ENCODE peak calls at places on chromosomes 7 and 10, in six cellular contexts. One of them, this sample, is unnamed.

GRCh38 chr7:141128931-141129330 is 55.1 kb downstream of the TMEM178B start:
- DNase-seq in H1: no peak
- DNase-seq in mesendoderm: no peak
- DNase-seq in neuronal stem cell: no peak
- DNase-seq in mesenchymal stem cell: no peak
- DNase-seq in trophoblast cell: no peak
- DNase-seq in this sample: no peak

GRCh38 chr10:101047961-101048892 is 13.6 kb upstream of the KAZALD1 start:
- DNase-seq in neuronal stem cell: no peak
- DNase-seq in trophoblast cell: no peak
- DNase-seq in mesendoderm: peak
- DNase-seq in mesenchymal stem cell: no peak
- DNase-seq in H1: peak
- DNase-seq in this sample: no peak

GRCh38 chr7:23012797-23013714 is 874 bp downstream of the HYCC1 start:
- DNase-seq in trophoblast cell: peak
- DNase-seq in H1: peak
- DNase-seq in mesenchymal stem cell: peak
- DNase-seq in neuronal stem cell: peak
- DNase-seq in mesendoderm: peak
- DNase-seq in this sample: no peak

GRCh38 chr7:132255898-132256297 is 320.4 kb downstream of the PLXNA4 start:
- DNase-seq in trophoblast cell: no peak
- DNase-seq in neuronal stem cell: no peak
- DNase-seq in H1: no peak
- DNase-seq in mesenchymal stem cell: no peak
- DNase-seq in mesendoderm: no peak
- DNase-seq in this sample: no peak

GRCh38 chr7:42065942-42066341 is 171.1 kb downstream of the GLI3 start:
- DNase-seq in mesendoderm: no peak
- DNase-seq in trophoblast cell: no peak
- DNase-seq in mesenchymal stem cell: peak
- DNase-seq in neuronal stem cell: peak
- DNase-seq in H1: no peak
- DNase-seq in this sample: peak

GRCh38 chr10:75295901-75296441 is 60.2 kb upstream of the COMTD1 start:
- DNase-seq in neuronal stem cell: no peak
- DNase-seq in trophoblast cell: no peak
- DNase-seq in mesendoderm: no peak
- DNase-seq in mesenchymal stem cell: peak
- DNase-seq in H1: no peak
- DNase-seq in this sample: peak

GRCh38 chr10:71007516-71007915 is 119.2 kb upstream of the PCBD1 start:
- DNase-seq in mesenchymal stem cell: no peak
- DNase-seq in neuronal stem cell: no peak
- DNase-seq in H1: no peak
- DNase-seq in trophoblast cell: no peak
- DNase-seq in mesendoderm: no peak
- DNase-seq in this sample: no peak

GRCh38 chr10:21481407-21481806 is 44.1 kb downstream of the SKIDA1 start:
- DNase-seq in H1: no peak
- DNase-seq in mesendoderm: no peak
- DNase-seq in mesenchymal stem cell: no peak
- DNase-seq in trophoblast cell: no peak
- DNase-seq in neuronal stem cell: no peak
- DNase-seq in this sample: no peak

GRCh38 chr10:64396105-64396504 is 874.9 kb downstream of the REEP3 start:
- DNase-seq in mesendoderm: peak
- DNase-seq in mesenchymal stem cell: peak
- DNase-seq in H1: no peak
- DNase-seq in trophoblast cell: no peak
- DNase-seq in neuronal stem cell: peak
- DNase-seq in this sample: peak

GRCh38 chr7:158390460-158390859 is 197.2 kb downstream of the PTPRN2 start:
- DNase-seq in H1: no peak
- DNase-seq in mesendoderm: no peak
- DNase-seq in neuronal stem cell: no peak
- DNase-seq in mesenchymal stem cell: no peak
- DNase-seq in trophoblast cell: no peak
- DNase-seq in this sample: no peak

GRCh38 chr7:46385662-46386309 is 464.7 kb upstream of the IGFBP3 start:
- DNase-seq in mesendoderm: no peak
- DNase-seq in neuronal stem cell: no peak
- DNase-seq in H1: no peak
- DNase-seq in trophoblast cell: no peak
- DNase-seq in mesenchymal stem cell: peak
- DNase-seq in this sample: peak

GRCh38 chr10:52451817-52452216 is 137.7 kb downstream of the DKK1 start:
- DNase-seq in mesenchymal stem cell: peak
- DNase-seq in H1: no peak
- DNase-seq in neuronal stem cell: no peak
- DNase-seq in mesendoderm: no peak
- DNase-seq in trophoblast cell: no peak
- DNase-seq in this sample: peak

GRCh38 chr7:5423272-5423843 is at the start of gene TNRC18:
- DNase-seq in mesendoderm: no peak
- DNase-seq in H1: peak
- DNase-seq in mesenchymal stem cell: no peak
- DNase-seq in neuronal stem cell: no peak
- DNase-seq in trophoblast cell: no peak
- DNase-seq in this sample: no peak

GRCh38 chr7:41476117-41476803 is 226.6 kb downstream of the INHBA start:
- DNase-seq in mesendoderm: no peak
- DNase-seq in trophoblast cell: no peak
- DNase-seq in neuronal stem cell: no peak
- DNase-seq in mesenchymal stem cell: no peak
- DNase-seq in H1: no peak
- DNase-seq in this sample: no peak

GRCh38 chr10:133083422-133084100 is 4.2 kb upstream of the ADGRA1 start:
- DNase-seq in H1: no peak
- DNase-seq in neuronal stem cell: no peak
- DNase-seq in mesendoderm: no peak
- DNase-seq in trophoblast cell: no peak
- DNase-seq in mesenchymal stem cell: no peak
- DNase-seq in this sample: no peak

GRCh38 chr10:69180525-69181204 is 631 bp downstream of the SUPV3L1 start:
- DNase-seq in mesenchymal stem cell: peak
- DNase-seq in H1: no peak
- DNase-seq in trophoblast cell: no peak
- DNase-seq in mesendoderm: peak
- DNase-seq in neuronal stem cell: peak
- DNase-seq in this sample: peak

GRCh38 chr7:131908719-131909118 is 352.3 kb upstream of the PODXL start:
- DNase-seq in mesendoderm: peak
- DNase-seq in H1: no peak
- DNase-seq in trophoblast cell: no peak
- DNase-seq in mesenchymal stem cell: no peak
- DNase-seq in neuronal stem cell: no peak
- DNase-seq in this sample: no peak

GRCh38 chr10:110762109-110762848 is 109.4 kb upstream of the PDCD4 start:
- DNase-seq in mesendoderm: no peak
- DNase-seq in neuronal stem cell: no peak
- DNase-seq in trophoblast cell: no peak
- DNase-seq in mesenchymal stem cell: no peak
- DNase-seq in H1: no peak
- DNase-seq in this sample: no peak

GRCh38 chr10:62268399-62269076 is at the start of gene RTKN2:
- DNase-seq in mesenchymal stem cell: peak
- DNase-seq in trophoblast cell: peak
- DNase-seq in H1: peak
- DNase-seq in neuronal stem cell: peak
- DNase-seq in mesendoderm: peak
- DNase-seq in this sample: peak

GRCh38 chr10:11337516-11337915 is 273.9 kb downstream of the USP6NL start:
- DNase-seq in neuronal stem cell: no peak
- DNase-seq in mesenchymal stem cell: no peak
- DNase-seq in H1: no peak
- DNase-seq in mesendoderm: no peak
- DNase-seq in trophoblast cell: no peak
- DNase-seq in this sample: no peak

GRCh38 chr7:139777304-139777890 is 401 bp downstream of the HIPK2 start:
- DNase-seq in H1: no peak
- DNase-seq in trophoblast cell: peak
- DNase-seq in mesenchymal stem cell: no peak
- DNase-seq in mesendoderm: peak
- DNase-seq in neuronal stem cell: peak
- DNase-seq in this sample: no peak

GRCh38 chr7:107969856-107970255 is 33.1 kb downstream of the LAMB1 start:
- DNase-seq in trophoblast cell: no peak
- DNase-seq in H1: no peak
- DNase-seq in mesenchymal stem cell: no peak
- DNase-seq in neuronal stem cell: no peak
- DNase-seq in mesendoderm: no peak
- DNase-seq in this sample: no peak

GRCh38 chr10:96645191-96645721 is 58.4 kb upstream of the TM9SF3 start:
- DNase-seq in H1: no peak
- DNase-seq in trophoblast cell: peak
- DNase-seq in mesendoderm: no peak
- DNase-seq in neuronal stem cell: no peak
- DNase-seq in mesenchymal stem cell: no peak
- DNase-seq in this sample: peak

GRCh38 chr10:11358046-11358445 is 253.4 kb downstream of the USP6NL start:
- DNase-seq in H1: no peak
- DNase-seq in neuronal stem cell: no peak
- DNase-seq in mesendoderm: no peak
- DNase-seq in mesenchymal stem cell: no peak
- DNase-seq in trophoblast cell: no peak
- DNase-seq in this sample: no peak

GRCh38 chr10:80199828-80200227 is 5.5 kb downstream of the ANXA11 start:
- DNase-seq in mesenchymal stem cell: peak
- DNase-seq in mesendoderm: peak
- DNase-seq in trophoblast cell: peak
- DNase-seq in H1: no peak
- DNase-seq in neuronal stem cell: no peak
- DNase-seq in this sample: peak

GRCh38 chr7:97770845-97771244 is 39.0 kb downstream of the TAC1 start:
- DNase-seq in trophoblast cell: no peak
- DNase-seq in neuronal stem cell: no peak
- DNase-seq in mesenchymal stem cell: no peak
- DNase-seq in H1: no peak
- DNase-seq in mesendoderm: no peak
- DNase-seq in this sample: no peak

GRCh38 chr10:31697271-31698168 is 231.1 kb downstream of the ARHGAP12 start:
- DNase-seq in mesenchymal stem cell: peak
- DNase-seq in mesendoderm: no peak
- DNase-seq in H1: no peak
- DNase-seq in neuronal stem cell: no peak
- DNase-seq in trophoblast cell: peak
- DNase-seq in this sample: peak

DNA sequence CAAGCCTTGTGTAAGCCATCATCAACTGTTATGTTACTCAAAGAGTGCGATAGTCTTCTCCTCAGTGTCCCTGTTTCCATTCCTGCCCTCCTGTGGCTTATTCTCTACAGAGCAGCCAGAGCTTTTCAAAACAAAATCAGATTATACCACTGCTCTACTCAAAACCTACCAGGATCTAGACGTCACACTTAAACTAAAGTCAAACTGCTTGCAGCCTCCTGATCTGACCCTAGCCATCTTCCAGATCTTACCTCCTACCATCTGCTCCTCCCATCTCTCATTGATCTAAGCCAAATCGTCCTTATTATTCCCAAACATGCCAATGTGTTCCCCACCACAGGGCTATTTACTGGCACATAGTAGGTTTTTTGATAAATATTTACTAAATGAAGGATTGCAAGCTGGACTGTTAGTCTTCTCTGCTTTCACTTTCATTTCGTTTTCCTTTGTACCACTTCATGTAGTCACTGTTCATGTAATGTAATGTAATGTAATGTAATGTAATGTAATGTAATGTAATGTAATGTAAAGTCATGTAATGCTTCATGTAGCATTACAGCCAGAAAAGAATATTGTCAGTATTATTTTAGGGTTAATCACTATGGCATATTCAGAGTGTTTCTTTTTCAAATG is 116.1 kb downstream of the GPR37 start:
- DNase-seq in H1: no peak
- DNase-seq in neuronal stem cell: no peak
- DNase-seq in mesendoderm: no peak
- DNase-seq in mesenchymal stem cell: peak
- DNase-seq in trophoblast cell: no peak
- DNase-seq in this sample: no peak
- H3K4me3 ChIP-seq in H1: no peak
- H3K4me3 ChIP-seq in neuronal stem cell: no peak
- H3K4me3 ChIP-seq in mesendoderm: no peak
- H3K4me3 ChIP-seq in mesenchymal stem cell: no peak
- H3K4me3 ChIP-seq in trophoblast cell: no peak
- H3K4me3 ChIP-seq in this sample: peak

GRCh38 chr10:99709480-99710229 is 22.3 kb downstream of the COX15 start:
- DNase-seq in trophoblast cell: no peak
- DNase-seq in mesendoderm: peak
- DNase-seq in neuronal stem cell: no peak
- DNase-seq in H1: no peak
- DNase-seq in mesenchymal stem cell: peak
- DNase-seq in this sample: peak

GRCh38 chr10:99708428-99709010 is 23.4 kb downstream of the COX15 start:
- DNase-seq in mesenchymal stem cell: peak
- DNase-seq in H1: no peak
- DNase-seq in neuronal stem cell: no peak
- DNase-seq in mesendoderm: no peak
- DNase-seq in trophoblast cell: no peak
- DNase-seq in this sample: peak

GRCh38 chr10:99714446-99714845 is 17.5 kb downstream of the COX15 start:
- DNase-seq in mesendoderm: no peak
- DNase-seq in H1: no peak
- DNase-seq in trophoblast cell: no peak
- DNase-seq in mesenchymal stem cell: no peak
- DNase-seq in neuronal stem cell: no peak
- DNase-seq in this sample: no peak

GRCh38 chr10:99711129-99711719 is 20.7 kb downstream of the COX15 start:
- DNase-seq in neuronal stem cell: no peak
- DNase-seq in trophoblast cell: peak
- DNase-seq in mesenchymal stem cell: peak
- DNase-seq in H1: no peak
- DNase-seq in mesendoderm: peak
- DNase-seq in this sample: peak
- H2BK120ac ChIP-seq in neuronal stem cell: no peak
- H2BK120ac ChIP-seq in trophoblast cell: no peak
- H2BK120ac ChIP-seq in mesenchymal stem cell: no peak
- H2BK120ac ChIP-seq in H1: no peak
- H2BK120ac ChIP-seq in mesendoderm: no peak
- H2BK120ac ChIP-seq in this sample: no peak

GRCh38 chr7:8700076-8700624 is 266.7 kb downstream of the NXPH1 start:
- DNase-seq in neuronal stem cell: no peak
- DNase-seq in trophoblast cell: no peak
- DNase-seq in mesenchymal stem cell: no peak
- DNase-seq in mesendoderm: no peak
- DNase-seq in H1: no peak
- DNase-seq in this sample: no peak
- H3K4me3 ChIP-seq in neuronal stem cell: no peak
- H3K4me3 ChIP-seq in trophoblast cell: no peak
- H3K4me3 ChIP-seq in mesenchymal stem cell: no peak
- H3K4me3 ChIP-seq in mesendoderm: no peak
- H3K4me3 ChIP-seq in H1: no peak
- H3K4me3 ChIP-seq in this sample: no peak

DNA sequence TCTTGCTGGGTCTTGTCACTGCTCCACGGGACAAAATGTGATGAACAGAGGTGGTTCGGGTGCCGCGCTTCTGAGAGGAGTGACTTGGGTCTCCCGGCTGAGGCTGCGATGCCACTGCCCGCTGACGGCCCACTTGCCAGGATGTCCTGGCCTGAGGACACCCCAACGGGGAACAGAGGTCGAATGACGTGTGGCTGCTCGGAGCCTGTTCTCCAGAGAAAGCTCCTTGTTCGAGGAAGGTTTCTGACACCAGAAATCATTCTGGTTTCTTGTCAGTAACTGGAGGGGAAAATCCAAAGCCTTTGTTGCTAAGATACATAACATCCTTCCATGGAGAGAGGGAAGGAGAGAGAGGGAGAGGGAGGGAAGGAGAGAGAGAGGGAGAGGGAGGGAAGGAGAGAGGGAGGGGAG is 236.4 kb downstream of the WDR37 start:
- DNase-seq in mesendoderm: peak
- DNase-seq in trophoblast cell: no peak
- DNase-seq in neuronal stem cell: no peak
- DNase-seq in mesenchymal stem cell: peak
- DNase-seq in H1: peak
- DNase-seq in this sample: no peak
- H2BK120ac ChIP-seq in mesendoderm: no peak
- H2BK120ac ChIP-seq in trophoblast cell: no peak
- H2BK120ac ChIP-seq in neuronal stem cell: no peak
- H2BK120ac ChIP-seq in mesenchymal stem cell: no peak
- H2BK120ac ChIP-seq in H1: peak
- H2BK120ac ChIP-seq in this sample: no peak

This sample was measured in IMR-90.